ENCODE peak calls at places on chromosomes 12 and 14, in four cellular contexts. D, H, P and I are unnamed samples.

GRCh38 chr12:31590730-31591307 is at the start of gene DENND5B:
- DNase-seq in D (peak), H (peak), P (peak), I (peak)

GRCh38 chr12:112464605-112465004 is 45.9 kb downstream of the PTPN11 start:
- DNase-seq in D (no peak), H (no peak), P (no peak), I (no peak)

GRCh38 chr12:58678753-58679152 is 241.6 kb downstream of the LRIG3 start:
- DNase-seq in D (no peak), H (no peak), P (no peak), I (no peak)

GRCh38 chr12:132355742-132356681 is 26.6 kb upstream of the GALNT9 start:
- DNase-seq in D (no peak), H (no peak), P (no peak), I (no peak)

GRCh38 chr14:97458302-97459137 is 661.3 kb downstream of the VRK1 start:
- DNase-seq in D (no peak), H (no peak), P (peak), I (peak)

GRCh38 chr14:92527724-92528123 is 14.1 kb downstream of the RIN3 start:
- DNase-seq in D (no peak), H (no peak), P (no peak), I (no peak)

GRCh38 chr12:75209782-75210138 is at the start of gene KCNC2:
- DNase-seq in D (no peak), H (no peak), P (no peak), I (no peak)

GRCh38 chr14:61184117-61184516 is 97.0 kb downstream of the TMEM30B start:
- DNase-seq in D (peak), H (no peak), P (no peak), I (no peak)

GRCh38 chr14:77181603-77182437 is at the start of gene TMEM63C:
- DNase-seq in D (no peak), H (peak), P (peak), I (peak)

GRCh38 chr12:7935773-7936581 is at the start of gene SLC2A3:
- DNase-seq in D (peak), H (no peak), P (peak), I (peak)

GRCh38 chr14:24277606-24278321 is 6.4 kb upstream of the RABGGTA start:
- DNase-seq in D (no peak), H (no peak), P (no peak), I (no peak)

GRCh38 chr12:79527498-79527897 is 163.3 kb downstream of the PAWR start:
- DNase-seq in D (peak), H (no peak), P (no peak), I (no peak)

GRCh38 chr12:85076688-85077430 is 40.7 kb downstream of the LRRIQ1 start:
- DNase-seq in D (peak), H (no peak), P (no peak), I (peak)

GRCh38 chr12:34604227-34604626 is 581.9 kb downstream of the ALG10 start:
- DNase-seq in D (no peak), H (no peak), P (no peak), I (no peak)

GRCh38 chr12:108337235-108338223 is 1.6 kb downstream of the CMKLR1 start:
- DNase-seq in D (peak), H (no peak), P (no peak), I (no peak)

GRCh38 chr12:105862163-105862821 is 276.5 kb downstream of the NUAK1 start:
- DNase-seq in D (no peak), H (peak), P (no peak), I (no peak)

GRCh38 chr14:98278805-98279204 is 993.2 kb downstream of the BCL11B start:
- DNase-seq in D (no peak), H (no peak), P (no peak), I (no peak)

GRCh38 chr12:68007466-68007865 is 18.2 kb downstream of the IFNG-AS1 start:
- DNase-seq in D (no peak), H (no peak), P (no peak), I (no peak)

GRCh38 chr14:32657081-32657480 is 281.6 kb upstream of the NPAS3 start:
- DNase-seq in D (peak), H (peak), P (no peak), I (no peak)

GRCh38 chr12:119061208-119061796 is 80.0 kb downstream of the SRRM4 start:
- DNase-seq in D (peak), H (no peak), P (peak), I (no peak)

GRCh38 chr14:105098316-105098715 is 33.1 kb upstream of the GPR132 start:
- DNase-seq in D (no peak), H (no peak), P (no peak), I (no peak)

GRCh38 chr14:56423591-56423991 is 156.0 kb upstream of the TMEM260 start:
- DNase-seq in D (no peak), H (no peak), P (no peak), I (no peak)

GRCh38 chr14:37384870-37385596 is 187.3 kb downstream of the MIPOL1 start:
- DNase-seq in D (no peak), H (no peak), P (no peak), I (no peak)

GRCh38 chr12:63037721-63038120 is 102.8 kb upstream of the PPM1H start:
- DNase-seq in D (no peak), H (no peak), P (no peak), I (no peak)

GRCh38 chr14:54593860-54594259 is 26.9 kb downstream of the SAMD4A start:
- DNase-seq in D (peak), H (no peak), P (no peak), I (no peak)

GRCh38 chr12:46442239-46442638 is 69.7 kb upstream of the SLC38A2 start:
- DNase-seq in D (peak), H (no peak), P (no peak), I (no peak)

GRCh38 chr14:94548999-94549985 is 11.9 kb upstream of the SERPINA4 start:
- DNase-seq in D (peak), H (peak), P (peak), I (peak)

GRCh38 chr14:104359969-104360442 is 219.6 kb upstream of the C14orf180 start:
- DNase-seq in D (no peak), H (no peak), P (no peak), I (no peak)

GRCh38 chr12:32821293-32822089 is 65.8 kb upstream of the YARS2 start:
- DNase-seq in D (peak), H (no peak), P (no peak), I (no peak)

GRCh38 chr12:115543269-115543668 is 734.2 kb downstream of the MED13L start:
- DNase-seq in D (no peak), H (no peak), P (no peak), I (no peak)

GRCh38 chr12:124386059-124386458 is 91.2 kb downstream of the RFLNA start:
- DNase-seq in D (peak), H (no peak), P (no peak), I (no peak)

GRCh38 chr12:101951002-101951670 is 73.8 kb downstream of the DRAM1 start:
- DNase-seq in D (no peak), H (no peak), P (no peak), I (no peak)

GRCh38 chr12:131782061-131782460 is 46.1 kb upstream of the MMP17 start:
- DNase-seq in D (no peak), H (no peak), P (no peak), I (no peak)

GRCh38 chr14:32693114-32693513 is 245.6 kb upstream of the NPAS3 start:
- DNase-seq in D (peak), H (no peak), P (no peak), I (no peak)

GRCh38 chr14:51818748-51819386 is 41.5 kb upstream of the GNG2 start:
- DNase-seq in D (no peak), H (no peak), P (no peak), I (no peak)

GRCh38 chr14:23938823-23939222 is 14.7 kb upstream of the DHRS4 start:
- DNase-seq in D (no peak), H (no peak), P (no peak), I (no peak)

GRCh38 chr12:6310771-6311610 is 509 bp downstream of the PLEKHG6 start:
- DNase-seq in D (no peak), H (no peak), P (no peak), I (no peak)

GRCh38 chr12:3803865-3804472 is 51.1 kb upstream of the CRACR2A start:
- DNase-seq in D (peak), H (peak), P (peak), I (peak)

GRCh38 chr12:57241556-57242310 is 9.3 kb downstream of the STAC3 start:
- DNase-seq in D (no peak), H (no peak), P (no peak), I (no peak)